ENCODE peak calls at places on chromosomes 5 and 9, in six cellular contexts. One of them, this sample, is unnamed.

GRCh38 chr5:61286446-61287132 is 45.5 kb upstream of the ZSWIM6 start:
- DNase-seq in astrocyte of the spinal cord: peak; percentile 52
- DNase-seq in tibial nerve: no peak
- DNase-seq in bronchial epithelial cell: no peak
- DNase-seq in A673: no peak
- DNase-seq in cardiac muscle cell: no peak
- DNase-seq in this sample: peak; percentile 91

GRCh38 chr5:57042524-57042931 is 90.6 kb upstream of the MIER3 start:
- DNase-seq in astrocyte of the spinal cord: no peak
- DNase-seq in tibial nerve: no peak
- DNase-seq in bronchial epithelial cell: no peak
- DNase-seq in A673: no peak
- DNase-seq in cardiac muscle cell: peak; percentile 76
- DNase-seq in this sample: no peak

GRCh38 chr5:133883916-133884315 is 84.5 kb downstream of the C5orf15 start:
- DNase-seq in cardiac muscle cell: no peak
- DNase-seq in A673: no peak
- DNase-seq in bronchial epithelial cell: no peak
- DNase-seq in tibial nerve: no peak
- DNase-seq in astrocyte of the spinal cord: no peak
- DNase-seq in this sample: no peak

GRCh38 chr5:147442134-147442726 is 67.6 kb downstream of the DPYSL3 start:
- DNase-seq in bronchial epithelial cell: no peak
- DNase-seq in tibial nerve: no peak
- DNase-seq in cardiac muscle cell: no peak
- DNase-seq in A673: no peak
- DNase-seq in astrocyte of the spinal cord: no peak
- DNase-seq in this sample: no peak

GRCh38 chr9:117704024-117704575 is at the start of gene TLR4:
- DNase-seq in tibial nerve: peak; percentile 61
- DNase-seq in A673: no peak
- DNase-seq in cardiac muscle cell: no peak
- DNase-seq in astrocyte of the spinal cord: peak; percentile 94
- DNase-seq in bronchial epithelial cell: peak; percentile 56
- DNase-seq in this sample: peak; percentile 66

GRCh38 chr9:107830479-107830878 is 340.9 kb upstream of the KLF4 start:
- DNase-seq in bronchial epithelial cell: no peak
- DNase-seq in astrocyte of the spinal cord: no peak
- DNase-seq in A673: no peak
- DNase-seq in tibial nerve: no peak
- DNase-seq in cardiac muscle cell: no peak
- DNase-seq in this sample: no peak

GRCh38 chr9:126301985-126302603 is 24.5 kb upstream of the MVB12B start:
- DNase-seq in cardiac muscle cell: peak; percentile 58
- DNase-seq in A673: peak; percentile 68
- DNase-seq in astrocyte of the spinal cord: peak; percentile 61
- DNase-seq in bronchial epithelial cell: peak; percentile 60
- DNase-seq in tibial nerve: peak; percentile 23
- DNase-seq in this sample: peak; percentile 24

GRCh38 chr9:4538621-4539020 is 48.4 kb downstream of the SLC1A1 start:
- DNase-seq in astrocyte of the spinal cord: no peak
- DNase-seq in tibial nerve: no peak
- DNase-seq in A673: no peak
- DNase-seq in cardiac muscle cell: no peak
- DNase-seq in bronchial epithelial cell: no peak
- DNase-seq in this sample: no peak

GRCh38 chr5:98065261-98065909 is 708.1 kb upstream of the RGMB start:
- DNase-seq in tibial nerve: no peak
- DNase-seq in astrocyte of the spinal cord: peak; percentile 28
- DNase-seq in A673: no peak
- DNase-seq in bronchial epithelial cell: no peak
- DNase-seq in cardiac muscle cell: no peak
- DNase-seq in this sample: peak; percentile 7

GRCh38 chr5:119129770-119130169 is 58.9 kb downstream of the DMXL1 start:
- DNase-seq in A673: no peak
- DNase-seq in cardiac muscle cell: no peak
- DNase-seq in astrocyte of the spinal cord: no peak
- DNase-seq in bronchial epithelial cell: no peak
- DNase-seq in tibial nerve: no peak
- DNase-seq in this sample: no peak

GRCh38 chr9:129027685-129028191 is 393 bp downstream of the SH3GLB2 start:
- DNase-seq in bronchial epithelial cell: no peak
- DNase-seq in tibial nerve: peak; percentile 34
- DNase-seq in cardiac muscle cell: no peak
- DNase-seq in A673: no peak
- DNase-seq in astrocyte of the spinal cord: no peak
- DNase-seq in this sample: no peak

GRCh38 chr9:69885931-69886330 is 65.3 kb downstream of the CFAP95 start:
- DNase-seq in tibial nerve: no peak
- DNase-seq in astrocyte of the spinal cord: no peak
- DNase-seq in A673: no peak
- DNase-seq in cardiac muscle cell: no peak
- DNase-seq in bronchial epithelial cell: no peak
- DNase-seq in this sample: no peak

GRCh38 chr5:93723005-93723404 is 18.4 kb downstream of the POU5F2 start:
- DNase-seq in astrocyte of the spinal cord: no peak
- DNase-seq in tibial nerve: no peak
- DNase-seq in A673: no peak
- DNase-seq in cardiac muscle cell: no peak
- DNase-seq in bronchial epithelial cell: peak; percentile 33
- DNase-seq in this sample: peak; percentile 51

GRCh38 chr5:92017786-92018185 is 634.7 kb upstream of the ARRDC3 start:
- DNase-seq in astrocyte of the spinal cord: peak; percentile 94
- DNase-seq in tibial nerve: no peak
- DNase-seq in A673: no peak
- DNase-seq in cardiac muscle cell: no peak
- DNase-seq in bronchial epithelial cell: peak; percentile 7
- DNase-seq in this sample: peak; percentile 65

GRCh38 chr5:39148983-39149534 is 70.3 kb downstream of the FYB1 start:
- DNase-seq in A673: peak; percentile 16
- DNase-seq in tibial nerve: no peak
- DNase-seq in astrocyte of the spinal cord: no peak
- DNase-seq in cardiac muscle cell: no peak
- DNase-seq in bronchial epithelial cell: peak; percentile 41
- DNase-seq in this sample: no peak

GRCh38 chr5:37988454-37989046 is 148.7 kb upstream of the GDNF start:
- DNase-seq in tibial nerve: no peak
- DNase-seq in A673: no peak
- DNase-seq in cardiac muscle cell: no peak
- DNase-seq in bronchial epithelial cell: no peak
- DNase-seq in astrocyte of the spinal cord: no peak
- DNase-seq in this sample: no peak

GRCh38 chr5:139105621-139106071 is 92.5 kb downstream of the SIL1 start:
- DNase-seq in cardiac muscle cell: peak; percentile 39
- DNase-seq in astrocyte of the spinal cord: no peak
- DNase-seq in A673: no peak
- DNase-seq in bronchial epithelial cell: no peak
- DNase-seq in tibial nerve: no peak
- DNase-seq in this sample: no peak

GRCh38 chr5:75510417-75510835 is 1.0 kb downstream of the CERT1 start:
- DNase-seq in cardiac muscle cell: peak; percentile 60
- DNase-seq in bronchial epithelial cell: peak; percentile 35
- DNase-seq in astrocyte of the spinal cord: peak; percentile 38
- DNase-seq in A673: no peak
- DNase-seq in tibial nerve: no peak
- DNase-seq in this sample: no peak

GRCh38 chr9:99851028-99851822 is 29.5 kb downstream of the NR4A3 start:
- DNase-seq in A673: peak; percentile 12
- DNase-seq in astrocyte of the spinal cord: no peak
- DNase-seq in bronchial epithelial cell: no peak
- DNase-seq in tibial nerve: no peak
- DNase-seq in cardiac muscle cell: no peak
- DNase-seq in this sample: no peak

GRCh38 chr5:150665044-150665443 is 4.0 kb downstream of the MYOZ3 start:
- DNase-seq in cardiac muscle cell: no peak
- DNase-seq in A673: no peak
- DNase-seq in bronchial epithelial cell: peak; percentile 86
- DNase-seq in astrocyte of the spinal cord: no peak
- DNase-seq in tibial nerve: no peak
- DNase-seq in this sample: no peak

GRCh38 chr9:70315389-70315788 is 56.6 kb downstream of the SMC5 start:
- DNase-seq in bronchial epithelial cell: peak; percentile 61
- DNase-seq in tibial nerve: no peak
- DNase-seq in A673: no peak
- DNase-seq in cardiac muscle cell: no peak
- DNase-seq in astrocyte of the spinal cord: peak; percentile 23
- DNase-seq in this sample: no peak

DNA sequence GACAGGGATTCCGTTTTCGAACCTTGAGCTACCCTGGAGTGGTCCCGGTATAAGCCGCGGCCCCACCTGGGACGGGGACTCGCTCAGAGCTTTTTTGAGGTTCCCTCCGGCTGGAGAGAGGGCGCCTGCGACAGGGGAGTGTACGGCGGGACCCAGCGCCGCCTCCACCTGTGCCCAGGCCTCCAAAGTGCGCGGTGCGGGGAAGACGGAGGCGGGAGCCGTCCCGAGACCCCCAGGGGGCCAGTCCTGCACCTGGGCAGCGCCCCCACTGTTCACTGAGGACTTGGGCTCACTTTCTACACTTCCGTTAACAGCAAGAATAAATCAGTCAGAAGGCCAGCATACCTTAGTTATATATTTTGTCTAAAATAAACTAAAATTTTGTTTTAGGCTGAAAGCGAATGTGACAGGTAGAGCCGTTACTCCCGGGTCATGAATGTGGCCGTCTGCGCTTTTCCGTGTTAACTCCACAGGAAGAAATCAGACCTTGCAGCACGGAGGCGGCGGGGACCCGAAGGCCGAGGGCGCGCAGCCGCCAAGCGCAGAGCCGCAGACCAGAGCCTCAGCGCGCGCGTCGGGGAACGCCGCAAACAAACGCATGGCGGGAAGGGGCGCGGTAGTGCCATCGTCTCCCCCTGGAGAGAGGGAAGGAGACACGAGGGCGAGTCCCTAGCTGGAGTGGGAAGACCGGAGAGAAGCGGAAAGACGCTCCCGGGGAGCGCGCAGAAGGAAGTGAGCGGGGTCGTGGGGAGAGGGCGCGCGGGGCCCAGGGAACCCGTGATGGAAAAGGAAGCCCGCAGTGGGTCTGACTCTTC is 14.1 kb downstream of the TRIM7 start:
- DNase-seq in astrocyte of the spinal cord: no peak
- DNase-seq in tibial nerve: no peak
- DNase-seq in A673: peak; percentile 60
- DNase-seq in bronchial epithelial cell: no peak
- DNase-seq in cardiac muscle cell: peak; percentile 70
- DNase-seq in this sample: no peak
- TF ChIP-seq CTCF in astrocyte of the spinal cord: peak; percentile 24
- TF ChIP-seq CTCF in tibial nerve: peak; percentile 8
- TF ChIP-seq CTCF in A673: peak; percentile 38
- TF ChIP-seq CTCF in bronchial epithelial cell: no peak
- TF ChIP-seq CTCF in cardiac muscle cell: peak; percentile 32
- TF ChIP-seq CTCF in this sample: peak; percentile 21

DNA sequence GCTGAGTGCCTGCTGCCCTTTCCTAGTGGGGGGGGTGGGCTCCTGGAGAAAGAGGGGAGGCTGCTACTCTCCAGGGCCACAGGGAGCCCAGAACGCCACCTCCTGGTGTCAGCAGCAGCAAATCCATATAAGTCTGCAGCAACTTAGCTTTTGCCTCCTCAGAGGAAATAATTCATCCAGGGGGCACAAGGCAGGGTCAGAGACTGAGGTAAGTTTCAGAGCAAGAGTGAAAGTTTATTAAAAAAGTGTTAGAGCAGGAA is 4.0 kb upstream of the CLPTM1L start:
- DNase-seq in tibial nerve: no peak
- DNase-seq in cardiac muscle cell: no peak
- DNase-seq in A673: peak; percentile 11
- DNase-seq in astrocyte of the spinal cord: no peak
- DNase-seq in bronchial epithelial cell: no peak
- DNase-seq in this sample: no peak
- TF ChIP-seq CTCF in tibial nerve: no peak
- TF ChIP-seq CTCF in cardiac muscle cell: no peak
- TF ChIP-seq CTCF in A673: no peak
- TF ChIP-seq CTCF in astrocyte of the spinal cord: no peak
- TF ChIP-seq CTCF in bronchial epithelial cell: no peak
- TF ChIP-seq CTCF in this sample: no peak

GRCh38 chr9:97625620-97626019 is 7.5 kb downstream of the TSTD2 start:
- DNase-seq in bronchial epithelial cell: no peak
- DNase-seq in astrocyte of the spinal cord: no peak
- DNase-seq in A673: no peak
- DNase-seq in cardiac muscle cell: peak; percentile 37
- DNase-seq in tibial nerve: no peak
- DNase-seq in this sample: no peak

GRCh38 chr9:97632406-97632991 is 669 bp downstream of the TSTD2 start:
- DNase-seq in astrocyte of the spinal cord: no peak
- DNase-seq in cardiac muscle cell: peak; percentile 82
- DNase-seq in A673: peak; percentile 80
- DNase-seq in bronchial epithelial cell: no peak
- DNase-seq in tibial nerve: peak; percentile 23
- DNase-seq in this sample: peak; percentile 56

GRCh38 chr9:97627624-97628023 is 5.5 kb downstream of the TSTD2 start:
- DNase-seq in bronchial epithelial cell: no peak
- DNase-seq in A673: no peak
- DNase-seq in cardiac muscle cell: no peak
- DNase-seq in astrocyte of the spinal cord: no peak
- DNase-seq in tibial nerve: no peak
- DNase-seq in this sample: no peak

GRCh38 chr9:97628668-97629067 is 4.5 kb downstream of the TSTD2 start:
- DNase-seq in A673: no peak
- DNase-seq in tibial nerve: no peak
- DNase-seq in astrocyte of the spinal cord: no peak
- DNase-seq in bronchial epithelial cell: no peak
- DNase-seq in cardiac muscle cell: peak; percentile 47
- DNase-seq in this sample: no peak

GRCh38 chr9:97629136-97629535 is 4.0 kb downstream of the TSTD2 start:
- DNase-seq in A673: no peak
- DNase-seq in astrocyte of the spinal cord: no peak
- DNase-seq in cardiac muscle cell: no peak
- DNase-seq in tibial nerve: no peak
- DNase-seq in bronchial epithelial cell: no peak
- DNase-seq in this sample: no peak
- TF ChIP-seq CTCF in A673: no peak
- TF ChIP-seq CTCF in astrocyte of the spinal cord: no peak
- TF ChIP-seq CTCF in cardiac muscle cell: no peak
- TF ChIP-seq CTCF in tibial nerve: no peak
- TF ChIP-seq CTCF in bronchial epithelial cell: no peak
- TF ChIP-seq CTCF in this sample: no peak

GRCh38 chr9:122159026-122159924 is at the start of the genes MORN5 and NDUFA8:
- DNase-seq in A673: peak; percentile 97
- DNase-seq in bronchial epithelial cell: peak; percentile 91
- DNase-seq in tibial nerve: peak; percentile 92
- DNase-seq in astrocyte of the spinal cord: peak; percentile 94
- DNase-seq in cardiac muscle cell: peak; percentile 98
- DNase-seq in this sample: peak; percentile 90
- TF ChIP-seq CTCF in A673: no peak
- TF ChIP-seq CTCF in bronchial epithelial cell: no peak
- TF ChIP-seq CTCF in tibial nerve: peak; percentile 55
- TF ChIP-seq CTCF in astrocyte of the spinal cord: no peak
- TF ChIP-seq CTCF in cardiac muscle cell: no peak
- TF ChIP-seq CTCF in this sample: no peak